ENCODE peak calls at places on chromosomes 1 and 21, in five cellular contexts. L is fibroblast of lung, R is activated B cell treated with CpG ODN at 0.5 μM for 24 hours, O is endodermal cell, B is AG09309. X is an unnamed sample.

GRCh38 chr1:218674280-218674773 is 329.2 kb downstream of the TGFB2 start:
- DNase-seq in L (peak), R (no peak), O (peak), B (no peak), X (no peak)

GRCh38 chr1:218496561-218496960 is 151.4 kb downstream of the TGFB2 start:
- DNase-seq in L (peak), R (no peak), O (no peak), B (peak), X (no peak)

GRCh38 chr1:226666714-226667113 is 72.4 kb downstream of the ITPKB start:
- DNase-seq in L (no peak), R (no peak), O (no peak), B (no peak), X (no peak)

GRCh38 chr1:30662291-30662840 is 61.0 kb downstream of the MATN1 start:
- DNase-seq in L (no peak), R (no peak), O (peak), B (no peak), X (no peak)

GRCh38 chr21:45318146-45318555 is 30.5 kb upstream of the POFUT2 start:
- DNase-seq in L (no peak), R (no peak), O (no peak), B (no peak), X (no peak)

GRCh38 chr1:201149400-201149799 is 4.9 kb downstream of the TMEM9 start:
- DNase-seq in L (peak), R (no peak), O (no peak), B (no peak), X (peak)

GRCh38 chr21:41207401-41208388 is 39.7 kb downstream of the BACE2 start:
- DNase-seq in L (peak), R (no peak), O (no peak), B (peak), X (no peak)

GRCh38 chr1:18094096-18094495 is 13.5 kb upstream of the IGSF21 start:
- DNase-seq in L (no peak), R (no peak), O (no peak), B (no peak), X (no peak)

GRCh38 chr1:96756789-96757188 is 35.2 kb downstream of the PTBP2 start:
- DNase-seq in L (no peak), R (no peak), O (no peak), B (no peak), X (no peak)

GRCh38 chr21:17612565-17613241 is at the start of gene BTG3:
- DNase-seq in L (peak), R (peak), O (peak), B (peak), X (peak)

GRCh38 chr21:34813266-34813886 is 144.6 kb downstream of the CLIC6 start:
- DNase-seq in L (peak), R (no peak), O (no peak), B (peak), X (no peak)

GRCh38 chr21:31554511-31555022 is 104.9 kb upstream of the SOD1 start:
- DNase-seq in L (peak), R (no peak), O (peak), B (no peak), X (peak)

GRCh38 chr1:234494049-234494448 is 15.1 kb upstream of the TARBP1 start:
- DNase-seq in L (no peak), R (no peak), O (no peak), B (no peak), X (no peak)
- TF ChIP-seq CTCF in L (no peak), R (no peak), O (no peak), B (no peak), X (no peak)

DNA sequence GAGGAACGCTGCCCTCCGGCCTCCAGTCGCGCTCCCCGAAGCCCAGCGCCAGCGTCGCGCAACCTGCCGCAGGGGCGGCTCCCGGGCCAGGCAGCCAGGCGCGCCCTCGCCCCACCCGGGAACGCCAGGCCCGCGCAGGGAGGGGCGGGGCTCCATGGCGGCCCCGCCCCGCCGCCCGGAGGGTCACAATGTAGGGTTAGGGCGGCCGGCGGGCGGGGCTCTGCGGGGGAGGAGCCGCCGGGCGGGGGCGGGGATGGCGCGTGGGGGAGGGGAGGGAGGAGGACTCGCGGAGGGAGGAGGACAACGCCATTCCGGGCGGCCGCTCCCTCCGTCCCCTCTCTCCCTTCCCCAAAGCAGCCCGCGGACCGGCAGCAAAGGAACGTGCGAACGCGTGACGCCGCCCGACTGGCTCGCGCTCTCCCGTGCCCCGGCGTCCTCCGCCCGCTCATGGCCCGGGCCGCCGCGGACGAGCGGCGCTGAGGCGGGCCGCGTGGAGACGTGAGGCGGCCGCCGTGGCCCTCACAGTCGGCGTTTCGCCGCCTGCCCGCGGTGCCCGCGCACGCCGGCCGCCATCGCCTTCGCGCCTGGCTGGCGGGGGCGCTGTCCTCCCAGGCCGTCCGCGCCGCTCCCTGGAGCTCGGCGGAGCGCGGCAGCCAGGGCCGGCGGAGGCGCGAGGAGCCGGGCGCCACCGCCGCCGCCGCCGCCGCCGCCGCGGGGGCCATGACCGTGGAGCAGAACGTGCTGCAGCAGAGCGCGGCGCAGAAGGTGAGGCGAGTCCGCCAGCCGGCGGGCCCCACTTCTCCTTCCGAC is at the start of gene USP25:
- DNase-seq in L (peak), R (peak), O (peak), B (no peak), X (peak)
- TF ChIP-seq CTCF in L (no peak), R (no peak), O (peak), B (peak), X (peak)

GRCh38 chr1:237903961-237904360 is 13.2 kb upstream of the ZP4 start:
- DNase-seq in L (no peak), R (no peak), O (no peak), B (no peak), X (no peak)

GRCh38 chr1:237895630-237896029 is 4.9 kb upstream of the ZP4 start:
- DNase-seq in L (no peak), R (no peak), O (no peak), B (no peak), X (no peak)

GRCh38 chr1:237901284-237901870 is 10.7 kb upstream of the ZP4 start:
- DNase-seq in L (peak), R (no peak), O (peak), B (no peak), X (no peak)
- TF ChIP-seq CTCF in L (peak), R (no peak), O (peak), B (peak), X (no peak)

GRCh38 chr1:29455781-29456180 is 219.5 kb downstream of the PTPRU start:
- DNase-seq in L (no peak), R (no peak), O (no peak), B (no peak), X (no peak)
- TF ChIP-seq CTCF in L (no peak), R (no peak), O (no peak), B (no peak), X (no peak)

DNA sequence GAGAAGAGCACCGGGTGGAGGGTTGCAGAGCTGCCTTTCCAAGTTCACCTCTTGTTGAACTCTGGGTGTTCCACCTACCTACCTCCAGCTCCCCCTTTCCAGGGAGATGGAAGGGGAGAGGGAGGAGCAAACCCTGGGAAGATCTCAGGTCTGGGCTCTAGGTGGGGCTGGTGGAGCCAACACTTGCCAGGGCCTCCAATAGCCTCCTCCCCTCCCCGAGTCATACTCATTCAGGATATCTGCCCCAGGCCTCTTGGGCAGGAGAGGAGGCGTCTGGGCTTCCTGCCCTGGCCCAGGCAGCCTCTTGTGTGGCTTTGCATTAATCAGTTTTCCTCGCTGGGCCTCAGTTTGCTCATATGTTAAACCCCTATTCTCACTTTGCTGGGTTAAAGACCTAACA is 13.4 kb downstream of the RAP1GAP start:
- DNase-seq in L (no peak), R (no peak), O (peak), B (no peak), X (no peak)
- TF ChIP-seq CTCF in L (no peak), R (no peak), O (peak), B (no peak), X (no peak)

GRCh38 chr1:105909811-105910210 is 1146.7 kb upstream of the PRMT6 start:
- DNase-seq in L (no peak), R (no peak), O (peak), B (no peak), X (no peak)
- TF ChIP-seq CTCF in L (no peak), R (no peak), O (peak), B (no peak), X (no peak)

GRCh38 chr1:165288301-165289120 is 68.0 kb downstream of the LMX1A start:
- DNase-seq in L (no peak), R (no peak), O (peak), B (no peak), X (no peak)
- TF ChIP-seq CTCF in L (no peak), R (no peak), O (no peak), B (no peak), X (no peak)

DNA sequence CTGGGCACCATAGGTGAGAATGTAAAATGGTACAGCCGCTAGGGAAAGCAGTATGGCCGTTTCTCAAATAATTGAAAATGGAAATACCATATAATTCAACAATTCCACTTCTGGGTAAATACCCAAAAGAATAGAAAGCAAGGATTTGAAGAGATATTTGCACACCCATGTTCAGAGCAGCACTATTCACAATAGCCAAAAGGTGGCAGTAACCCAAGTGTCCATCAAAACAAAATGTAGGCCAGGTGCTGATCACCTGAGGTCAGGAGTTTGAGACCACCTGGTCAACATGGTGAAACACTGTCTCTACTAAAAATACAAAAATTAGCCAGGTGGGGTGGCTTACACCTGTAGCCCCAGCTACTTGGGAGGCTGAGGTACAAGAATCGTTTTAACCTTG is 62.1 kb downstream of the OLIG1 start:
- DNase-seq in L (no peak), R (no peak), O (no peak), B (no peak), X (no peak)
- TF ChIP-seq CTCF in L (no peak), R (no peak), O (peak), B (no peak), X (no peak)

X was measured in GM20000.